ENCODE peak calls at places on chromosomes 7 and 10, in ten cellular contexts. F is NCI-H748 treated with DMSO at 0.1 percent for 48 hours; C is H54; P is NCI-H2227 treated with DMSO at 0.1 percent for 48 hours; T is NCI-H1105 treated with DMSO at 0.1 percent for 48 hours; E is NAMALWA; Z is stimulated activated CD8-positive, alpha-beta memory T cell treated with anti-CD3 and anti-CD28 coated beads, Interleukin-15, amount 100 ng/mL, for 1 hour; J is NCI-H1417 treated with DMSO at 0.1 percent for 48 hours; M is activated naive CD4-positive, alpha-beta T cell; V is NCI-H510A treated with DMSO at 0.1 percent for 48 hours. O is an unnamed sample.
A peak's percentile ranks its signal among the peaks of the same experiment; 100 is the strongest.

GRCh38 chr7:151131622-151132293 is 35.7 kb downstream of the GBX1 start:
- DNase-seq in F (no peak), C (no peak), P (no peak), T (no peak), E (peak; percentile 39), Z (no peak), J (no peak), M (no peak), V (no peak), O (no peak)

GRCh38 chr10:119483839-119484238 is 58.7 kb downstream of the RGS10 start:
- DNase-seq in F (no peak), C (no peak), P (no peak), T (no peak), E (no peak), Z (no peak), J (no peak), M (no peak), V (no peak), O (no peak)

GRCh38 chr7:32336726-32337125 is 153.5 kb downstream of the LSM5 start:
- DNase-seq in F (no peak), C (peak; percentile 49), P (no peak), T (no peak), E (no peak), Z (no peak), J (no peak), M (no peak), V (no peak), O (no peak)

GRCh38 chr7:78063758-78064157 is 265.2 kb downstream of the PHTF2 start:
- DNase-seq in F (no peak), C (no peak), P (peak; percentile 14), T (no peak), E (no peak), Z (no peak), J (no peak), M (no peak), V (no peak), O (no peak)

GRCh38 chr7:105677803-105678583 is 96.7 kb upstream of the EFCAB10 start:
- DNase-seq in F (no peak), C (no peak), P (no peak), T (no peak), E (peak; percentile 46), Z (no peak), J (no peak), M (peak; percentile 16), V (peak; percentile 22), O (no peak)

GRCh38 chr7:115676707-115677106 is 353.9 kb downstream of the TFEC start:
- DNase-seq in F (no peak), C (no peak), P (no peak), T (no peak), E (no peak), Z (no peak), J (no peak), M (no peak), V (no peak), O (no peak)

GRCh38 chr7:65308300-65308678 is 65.4 kb upstream of the ZNF92 start:
- DNase-seq in F (no peak), C (no peak), P (no peak), T (no peak), E (no peak), Z (no peak), J (no peak), M (no peak), V (no peak), O (no peak)

GRCh38 chr10:52682766-52683165 is 89.8 kb downstream of the MBL2 start:
- DNase-seq in F (no peak), C (no peak), P (no peak), T (no peak), E (no peak), Z (no peak), J (no peak), M (no peak), V (no peak), O (no peak)

GRCh38 chr10:130169136-130169888 is 33.1 kb downstream of the GLRX3 start:
- DNase-seq in F (peak; percentile 82), C (no peak), P (no peak), T (no peak), E (no peak), Z (no peak), J (no peak), M (no peak), V (peak; percentile 60), O (no peak)

GRCh38 chr7:18408461-18408860 is 87.1 kb upstream of the HDAC9 start:
- DNase-seq in F (no peak), C (no peak), P (no peak), T (no peak), E (no peak), Z (no peak), J (no peak), M (no peak), V (no peak), O (no peak)

GRCh38 chr7:17298840-17299476 is 506 bp downstream of the AHR start:
- DNase-seq in F (peak; percentile 32), C (no peak), P (no peak), T (peak; percentile 69), E (no peak), Z (peak; percentile 22), J (no peak), M (peak; percentile 57), V (peak; percentile 71), O (no peak)

GRCh38 chr7:8131694-8132605 is 130.0 kb downstream of the ICA1 start:
- DNase-seq in F (no peak), C (no peak), P (no peak), T (no peak), E (no peak), Z (no peak), J (no peak), M (no peak), V (no peak), O (no peak)

GRCh38 chr10:129953541-129954031 is 10.5 kb downstream of the EBF3 start:
- DNase-seq in F (no peak), C (no peak), P (no peak), T (no peak), E (no peak), Z (no peak), J (no peak), M (no peak), V (no peak), O (no peak)

GRCh38 chr7:377069-378040 is 87.4 kb downstream of the FOXL3 start:
- DNase-seq in F (no peak), C (no peak), P (no peak), T (no peak), E (no peak), Z (no peak), J (no peak), M (no peak), V (no peak), O (no peak)

GRCh38 chr10:43078175-43078985 is 1.5 kb downstream of the RET start:
- DNase-seq in F (no peak), C (no peak), P (no peak), T (no peak), E (no peak), Z (no peak), J (no peak), M (no peak), V (no peak), O (no peak)

GRCh38 chr7:268991-269390 is 21.0 kb upstream of the FOXL3 start:
- DNase-seq in F (no peak), C (no peak), P (no peak), T (no peak), E (no peak), Z (no peak), J (no peak), M (no peak), V (no peak), O (no peak)

GRCh38 chr7:139328375-139328774 is 12.8 kb upstream of the FMC1 start:
- DNase-seq in F (no peak), C (peak; percentile 53), P (no peak), T (no peak), E (no peak), Z (no peak), J (no peak), M (no peak), V (no peak), O (no peak)

GRCh38 chr7:145692237-145692950 is 424.2 kb upstream of the CNTNAP2 start:
- DNase-seq in F (no peak), C (no peak), P (no peak), T (no peak), E (no peak), Z (no peak), J (no peak), M (no peak), V (no peak), O (no peak)

GRCh38 chr10:132187421-132188138 is 832 bp downstream of the DPYSL4 start:
- DNase-seq in F (no peak), C (no peak), P (no peak), T (no peak), E (no peak), Z (no peak), J (no peak), M (no peak), V (no peak), O (no peak)

GRCh38 chr10:49688920-49689319 is 9.5 kb downstream of the C10orf53 start:
- DNase-seq in F (no peak), C (no peak), P (no peak), T (no peak), E (no peak), Z (no peak), J (no peak), M (no peak), V (no peak), O (no peak)

GRCh38 chr10:123865880-123866279 is 25.7 kb downstream of the CPXM2 start:
- DNase-seq in F (no peak), C (no peak), P (no peak), T (no peak), E (no peak), Z (no peak), J (no peak), M (no peak), V (no peak), O (no peak)

GRCh38 chr7:111138196-111138569 is 47.3 kb downstream of the LRRN3 start:
- DNase-seq in F (no peak), C (no peak), P (no peak), T (no peak), E (peak; percentile 55), Z (no peak), J (no peak), M (peak; percentile 25), V (no peak), O (no peak)

GRCh38 chr7:18384491-18385143 is 110.9 kb upstream of the HDAC9 start:
- DNase-seq in F (no peak), C (no peak), P (no peak), T (no peak), E (no peak), Z (no peak), J (no peak), M (no peak), V (peak; percentile 80), O (no peak)

GRCh38 chr10:51983481-51983880 is 284.1 kb upstream of the CSTF2T start:
- DNase-seq in F (no peak), C (no peak), P (no peak), T (no peak), E (no peak), Z (no peak), J (no peak), M (no peak), V (no peak), O (no peak)

O was measured in cortex of kidney.